ENCODE peak calls at places on chromosomes 7 and 10, in five cellular contexts. L is IMR-90, N is H9, V is trophoblast cell, Y is mesenchymal stem cell. E is an unnamed sample.

GRCh38 chr10:107544706-107545520 is 380.4 kb upstream of the SORCS1 start:
- DNase-seq in L (no peak), V (no peak), Y (no peak), N (peak), E (no peak)

GRCh38 chr7:84144935-84145334 is 49.7 kb downstream of the SEMA3A start:
- DNase-seq in V (no peak), Y (no peak), L (no peak), N (no peak), E (no peak)

GRCh38 chr10:21077681-21078080 is 180.6 kb upstream of the NEBL start:
- DNase-seq in V (no peak), L (no peak), Y (no peak), N (no peak), E (no peak)

GRCh38 chr7:22142593-22142992 is 196.9 kb upstream of the CDCA7L start:
- DNase-seq in L (no peak), V (peak), Y (no peak), N (no peak), E (no peak)

GRCh38 chr10:100826983-100827818 is 81.8 kb downstream of the PAX2 start:
- DNase-seq in N (peak), Y (no peak), L (no peak), V (no peak), E (no peak)

GRCh38 chr7:27166475-27167169 is 1.3 kb upstream of the HOXA9 start:
- DNase-seq in V (no peak), N (no peak), Y (peak), L (no peak), E (no peak)

GRCh38 chr7:22697897-22698645 is 28.9 kb upstream of the IL6 start:
- DNase-seq in L (no peak), N (no peak), V (peak), Y (no peak), E (no peak)

GRCh38 chr10:101843032-101843991 is at the start of gene KCNIP2:
- DNase-seq in V (peak), N (peak), Y (no peak), L (no peak), E (no peak)

GRCh38 chr7:140209866-140210609 is 33.3 kb upstream of the KDM7A start:
- DNase-seq in N (no peak), L (no peak), V (no peak), Y (no peak), E (no peak)

GRCh38 chr7:157490465-157490912 is 153.7 kb downstream of the DNAJB6 start:
- DNase-seq in V (peak), Y (peak), L (peak), N (no peak), E (no peak)

DNA sequence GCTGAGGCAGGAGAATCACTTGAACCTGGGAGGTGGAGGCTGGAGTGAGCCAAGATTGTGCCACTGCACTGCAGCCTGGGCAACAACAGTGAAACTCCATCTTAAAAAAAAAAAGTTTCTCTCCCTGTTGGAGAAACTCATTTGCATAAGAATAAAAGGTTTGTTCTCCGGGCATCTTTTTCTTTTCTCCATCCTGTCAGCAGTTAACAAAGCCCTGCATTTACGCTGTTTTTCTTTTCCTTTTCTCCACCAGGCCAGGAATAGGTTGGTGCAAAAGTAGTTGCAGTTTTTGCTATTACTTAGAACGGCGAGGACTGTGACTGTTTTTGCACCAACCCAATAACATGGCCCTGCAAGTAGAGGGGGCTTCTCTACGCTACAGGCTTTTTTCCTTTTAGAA is 9.5 kb upstream of the URGCP start:
- DNase-seq in N (no peak), V (no peak), Y (no peak), L (no peak), E (no peak)
- H2AK5ac ChIP-seq in N (no peak), V (no peak), Y (no peak), L (no peak), E (no peak)

DNA sequence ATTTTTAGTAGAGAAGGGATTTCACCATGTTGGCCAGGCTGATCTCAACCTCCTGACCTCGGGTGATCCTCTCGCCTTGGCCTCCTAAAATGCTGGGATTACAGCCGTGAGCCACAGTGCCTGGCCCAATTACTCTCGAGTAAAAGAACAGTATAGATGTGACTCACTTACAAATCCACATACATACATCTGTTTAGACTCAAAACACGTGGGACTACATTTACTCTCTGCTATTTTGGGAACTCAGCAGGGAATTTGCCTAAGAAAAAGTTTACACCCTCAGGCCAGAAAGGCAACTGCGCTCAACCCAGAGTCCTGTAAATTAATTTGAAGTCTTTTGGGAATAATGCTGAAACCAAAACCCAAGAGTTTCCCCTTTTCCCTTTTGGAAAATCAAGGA is 289.7 kb downstream of the KLF6 start:
- DNase-seq in L (no peak), Y (peak), N (no peak), V (peak), E (no peak)
- H2BK5ac ChIP-seq in L (no peak), Y (no peak), N (no peak), V (peak), E (no peak)

GRCh38 chr7:55308186-55308929 is 56.8 kb upstream of the LANCL2 start:
- DNase-seq in N (no peak), Y (peak), L (peak), V (peak), E (no peak)

GRCh38 chr7:55306331-55306730 is 58.8 kb upstream of the LANCL2 start:
- DNase-seq in L (peak), Y (no peak), V (no peak), N (no peak), E (no peak)

GRCh38 chr7:55305130-55305529 is 60.0 kb upstream of the LANCL2 start:
- DNase-seq in L (no peak), N (no peak), Y (no peak), V (no peak), E (no peak)

GRCh38 chr7:55309040-55309991 is 55.8 kb upstream of the LANCL2 start:
- DNase-seq in V (no peak), L (no peak), N (no peak), Y (no peak), E (no peak)

GRCh38 chr7:55307123-55307916 is 57.8 kb upstream of the LANCL2 start:
- DNase-seq in N (peak), V (peak), Y (no peak), L (peak), E (no peak)
- H4K91ac ChIP-seq in N (no peak), V (peak), Y (no peak), L (peak), E (no peak)

GRCh38 chr7:100874300-100874576 is 665 bp upstream of the SRRT start:
- DNase-seq in N (no peak), V (no peak), L (no peak), Y (no peak), E (no peak)
- H2AK5ac ChIP-seq in N (no peak), V (peak), L (peak), Y (peak), E (peak)

DNA sequence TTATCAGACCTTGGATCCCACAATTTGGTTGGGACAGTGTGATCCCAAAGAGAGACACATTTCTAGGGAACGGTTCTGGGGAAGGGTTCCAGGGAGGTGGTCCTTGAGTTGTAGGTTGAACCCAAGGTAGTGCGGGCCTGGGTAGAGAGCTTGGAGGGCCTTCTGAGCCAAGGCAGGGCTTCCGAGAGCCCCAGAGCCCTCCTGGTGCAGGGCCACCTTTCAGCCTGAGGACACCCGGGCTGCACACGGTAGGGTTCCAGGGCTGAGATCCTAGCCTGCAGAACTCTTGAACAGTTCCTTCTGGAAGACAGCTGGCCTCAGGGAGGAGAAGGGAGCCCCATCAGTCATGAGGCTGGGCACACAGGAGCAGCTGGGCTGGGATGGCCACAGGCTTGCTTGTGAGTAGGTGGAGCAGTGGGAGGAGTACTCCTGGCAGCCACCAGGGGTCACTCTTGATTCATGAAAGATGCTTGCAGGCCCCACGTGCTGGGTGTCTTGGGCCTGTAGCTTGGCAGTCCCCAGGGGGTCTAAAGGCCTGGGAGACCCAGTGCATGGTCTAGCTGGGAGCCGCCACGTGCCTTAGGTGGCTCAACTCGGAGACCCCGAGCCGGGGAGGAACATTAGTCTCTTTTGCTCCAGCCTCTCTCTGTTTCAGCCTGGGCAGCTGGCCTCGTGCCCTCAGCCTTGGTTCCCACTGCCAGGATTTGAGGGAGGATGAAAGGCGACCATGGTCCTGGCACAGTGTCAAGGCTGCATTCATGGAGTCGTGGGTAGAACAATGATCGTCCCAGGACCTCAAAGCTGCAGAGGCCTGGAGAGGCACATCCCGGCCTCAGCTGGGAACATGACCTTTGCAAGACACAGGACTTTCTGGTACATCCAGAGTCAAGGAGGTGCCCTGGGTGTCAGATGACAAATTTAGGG is 381.6 kb downstream of the TYW1 start:
- DNase-seq in L (peak), V (peak), N (peak), Y (peak), E (peak)
- H2BK5ac ChIP-seq in L (no peak), V (no peak), N (no peak), Y (no peak), E (peak)

GRCh38 chr7:94909023-94909466 is 1.7 kb downstream of the PPP1R9A start:
- DNase-seq in N (no peak), V (no peak), Y (no peak), L (no peak), E (peak)

GRCh38 chr7:94906035-94906796 is 1.2 kb upstream of the PPP1R9A start:
- DNase-seq in L (no peak), V (peak), Y (no peak), N (no peak), E (no peak)

GRCh38 chr7:94907026-94907419 is 371 bp upstream of the PPP1R9A start:
- DNase-seq in Y (no peak), V (peak), L (no peak), N (no peak), E (no peak)

GRCh38 chr7:94907420-94908203 is at the start of gene PPP1R9A:
- DNase-seq in N (peak), L (no peak), Y (peak), V (peak), E (peak)

GRCh38 chr7:94908204-94909022 is 1.0 kb downstream of the PPP1R9A start:
- DNase-seq in L (no peak), N (peak), V (peak), Y (peak), E (peak)
- H4K91ac ChIP-seq in L (no peak), N (no peak), V (peak), Y (no peak), E (no peak)

DNA sequence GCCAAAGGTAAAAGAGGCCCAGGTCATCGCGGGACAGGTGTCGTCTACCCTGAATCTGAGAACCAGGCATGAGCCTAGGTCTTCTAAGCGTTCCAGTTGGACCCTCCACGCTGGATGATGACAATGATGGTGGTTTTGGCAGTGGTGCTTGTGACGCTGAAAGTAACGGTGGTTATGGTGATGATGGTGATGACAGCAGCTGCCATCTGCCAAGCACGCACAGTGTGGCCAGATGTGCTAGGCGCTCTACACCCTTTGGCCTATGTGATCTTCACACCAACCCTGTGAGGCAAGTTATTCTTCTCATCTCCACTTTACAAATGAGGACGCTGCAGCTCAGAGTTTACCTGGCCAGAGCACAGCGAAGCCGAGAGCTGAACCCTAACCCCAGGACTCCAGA is 93.9 kb downstream of the FAM53B start:
- DNase-seq in N (no peak), Y (no peak), V (no peak), L (no peak), E (no peak)
- H2AK5ac ChIP-seq in N (no peak), Y (no peak), V (no peak), L (no peak), E (no peak)

DNA sequence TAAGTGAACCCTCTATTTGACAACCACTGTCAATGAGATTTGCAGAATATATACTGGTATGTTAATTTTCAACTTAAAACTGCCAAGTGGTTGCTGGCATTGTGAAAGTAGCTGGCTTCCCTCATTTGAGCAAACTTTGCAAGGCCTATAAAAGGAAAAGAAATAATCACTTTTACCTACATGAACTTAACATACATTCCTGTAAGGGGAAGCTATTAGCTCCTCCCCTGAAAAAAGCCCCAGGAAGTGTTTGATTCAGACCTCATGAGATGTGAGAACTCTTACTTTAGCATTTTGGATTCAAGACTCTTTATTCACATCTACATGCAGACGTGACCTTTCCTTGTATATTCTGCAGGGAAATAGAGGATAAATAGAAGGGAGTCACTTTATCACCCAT is 175.6 kb downstream of the OTUD1 start:
- DNase-seq in L (no peak), N (no peak), Y (no peak), V (no peak), E (no peak)
- H2BK5ac ChIP-seq in L (no peak), N (no peak), Y (no peak), V (no peak), E (no peak)

DNA sequence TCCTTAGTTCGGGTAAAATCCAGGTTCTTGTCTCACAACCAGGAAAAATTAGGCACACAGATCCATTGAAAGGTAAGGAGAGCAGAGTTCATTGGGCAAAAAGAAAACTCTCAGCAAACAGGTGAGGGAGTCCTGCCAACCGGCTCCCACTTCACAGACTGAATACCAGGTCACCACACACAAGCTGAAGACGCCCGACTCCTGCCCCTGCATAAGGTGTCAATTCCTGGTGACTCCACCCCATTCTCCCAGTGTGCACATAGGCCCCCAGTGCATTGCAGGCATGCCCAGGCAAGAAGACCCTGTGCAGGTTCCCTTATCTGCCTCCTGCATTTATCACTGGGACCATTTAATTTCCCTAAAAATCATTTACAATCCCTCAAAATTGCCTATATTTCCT is 354.6 kb downstream of the LRRTM3 start:
- DNase-seq in N (peak), L (no peak), V (no peak), Y (no peak), E (no peak)
- H4K91ac ChIP-seq in N (no peak), L (no peak), V (no peak), Y (no peak), E (no peak)

E was measured in neuronal stem cell.